ENCODE peak calls at places on chromosomes 11 and 22, in five cellular contexts. Z, D, C, B and L are unnamed samples.

GRCh38 chr11:69815973-69816372 is 3.2 kb downstream of the FGF3 start:
- DNase-seq in Z (no peak), D (no peak), C (no peak), B (no peak), L (no peak)

GRCh38 chr11:16775604-16776283 is 37.3 kb downstream of the C11orf58 start:
- DNase-seq in Z (no peak), D (no peak), C (no peak), B (no peak), L (peak; percentile 67)

GRCh38 chr11:7571640-7572000 is 57.8 kb downstream of the PPFIBP2 start:
- DNase-seq in Z (peak; percentile 58), D (no peak), C (peak; percentile 81), B (no peak), L (peak; percentile 88)

GRCh38 chr22:45844949-45845613 is 131.9 kb downstream of the WNT7B start:
- DNase-seq in Z (peak; percentile 18), D (no peak), C (no peak), B (no peak), L (no peak)

GRCh38 chr11:113389288-113389687 is 1.7 kb downstream of the ANKK1 start:
- DNase-seq in Z (no peak), D (no peak), C (no peak), B (no peak), L (no peak)

GRCh38 chr22:22855617-22856308 is 31.9 kb upstream of the IGLL5 start:
- DNase-seq in Z (no peak), D (no peak), C (no peak), B (no peak), L (no peak)

GRCh38 chr11:62394825-62395538 is 23.9 kb upstream of the SCGB1A1 start:
- DNase-seq in Z (peak; percentile 88), D (peak; percentile 24), C (peak; percentile 86), B (peak; percentile 59), L (peak; percentile 92)

GRCh38 chr11:43012606-43013005 is 299.2 kb upstream of the API5 start:
- DNase-seq in Z (no peak), D (no peak), C (no peak), B (no peak), L (no peak)

GRCh38 chr11:77088236-77089003 is 14.2 kb upstream of the OMP start:
- DNase-seq in Z (no peak), D (no peak), C (no peak), B (no peak), L (no peak)

GRCh38 chr11:405976-406795 is 8.6 kb downstream of the SIGIRR start:
- DNase-seq in Z (no peak), D (no peak), C (peak; percentile 62), B (no peak), L (no peak)

GRCh38 chr11:112759418-112759817 is 201.8 kb upstream of the NCAM1 start:
- DNase-seq in Z (no peak), D (no peak), C (no peak), B (no peak), L (no peak)

GRCh38 chr11:94276943-94277342 is 27.4 kb upstream of the IZUMO1R start:
- DNase-seq in Z (no peak), D (no peak), C (no peak), B (no peak), L (no peak)

GRCh38 chr11:121829159-121829643 is 286.8 kb downstream of the BLID start:
- DNase-seq in Z (peak; percentile 99), D (peak; percentile 12), C (no peak), B (peak; percentile 100), L (no peak)

GRCh38 chr11:15107730-15108515 is 6.8 kb upstream of the INSC start:
- DNase-seq in Z (peak; percentile 19), D (no peak), C (no peak), B (no peak), L (peak; percentile 32)

GRCh38 chr11:80388133-80388532 is 947.3 kb upstream of the TENM4 start:
- DNase-seq in Z (no peak), D (no peak), C (no peak), B (no peak), L (no peak)

GRCh38 chr11:1866776-1867175 is 13.9 kb downstream of the LSP1 start:
- DNase-seq in Z (no peak), D (no peak), C (no peak), B (no peak), L (no peak)

GRCh38 chr11:34343153-34343552 is 14.7 kb downstream of the ABTB2 start:
- DNase-seq in Z (peak; percentile 91), D (no peak), C (no peak), B (peak; percentile 71), L (no peak)

GRCh38 chr11:116610190-116610589 is 162.6 kb downstream of the BUD13 start:
- DNase-seq in Z (no peak), D (no peak), C (no peak), B (no peak), L (peak; percentile 77)

GRCh38 chr22:20740222-20740951 is 33.5 kb upstream of the SERPIND1 start:
- DNase-seq in Z (no peak), D (no peak), C (no peak), B (no peak), L (no peak)

GRCh38 chr11:35316161-35316560 is 103.2 kb downstream of the SLC1A2 start:
- DNase-seq in Z (peak; percentile 82), D (no peak), C (no peak), B (no peak), L (no peak)

GRCh38 chr22:46825145-46825544 is 62.7 kb downstream of the TBC1D22A start:
- DNase-seq in Z (no peak), D (no peak), C (no peak), B (no peak), L (no peak)

GRCh38 chr11:68384530-68385081 is 72.2 kb downstream of the LRP5 start:
- DNase-seq in Z (no peak), D (no peak), C (peak; percentile 13), B (no peak), L (no peak)

GRCh38 chr11:11347583-11347982 is 5.5 kb downstream of the CSNK2A3 start:
- DNase-seq in Z (no peak), D (no peak), C (peak; percentile 22), B (no peak), L (peak; percentile 49)

GRCh38 chr11:121578216-121579063 is 125.7 kb upstream of the SORL1-AS1 start:
- DNase-seq in Z (peak; percentile 10), D (no peak), C (no peak), B (no peak), L (no peak)

GRCh38 chr11:47955356-47955755 is 25.0 kb upstream of the PTPRJ start:
- DNase-seq in Z (no peak), D (no peak), C (no peak), B (no peak), L (no peak)

GRCh38 chr11:77107950-77108349 is 5.3 kb downstream of the OMP start:
- DNase-seq in Z (peak; percentile 92), D (peak; percentile 22), C (peak; percentile 65), B (peak; percentile 62), L (no peak)

GRCh38 chr11:58254936-58255335 is 13.1 kb downstream of the OR10W1 start:
- DNase-seq in Z (no peak), D (no peak), C (no peak), B (no peak), L (no peak)

GRCh38 chr11:62553839-62554361 is 7.3 kb upstream of the AHNAK start:
- DNase-seq in Z (peak; percentile 89), D (no peak), C (no peak), B (peak; percentile 52), L (no peak)

GRCh38 chr11:40401132-40401853 is 1058.2 kb downstream of the LRRC4C start:
- DNase-seq in Z (no peak), D (no peak), C (no peak), B (no peak), L (no peak)

GRCh38 chr11:130241697-130242096 is 73.0 kb downstream of the ZBTB44 start:
- DNase-seq in Z (no peak), D (no peak), C (no peak), B (no peak), L (no peak)

GRCh38 chr11:1728931-1729691 is 21.3 kb downstream of the IFITM10 start:
- DNase-seq in Z (no peak), D (no peak), C (no peak), B (no peak), L (no peak)

GRCh38 chr11:107591446-107592236 is 694 bp downstream of the ELMOD1 start:
- DNase-seq in Z (peak; percentile 21), D (no peak), C (no peak), B (no peak), L (no peak)

GRCh38 chr11:20770421-20770935 is 101.1 kb downstream of the NELL1 start:
- DNase-seq in Z (no peak), D (no peak), C (no peak), B (no peak), L (no peak)

DNA sequence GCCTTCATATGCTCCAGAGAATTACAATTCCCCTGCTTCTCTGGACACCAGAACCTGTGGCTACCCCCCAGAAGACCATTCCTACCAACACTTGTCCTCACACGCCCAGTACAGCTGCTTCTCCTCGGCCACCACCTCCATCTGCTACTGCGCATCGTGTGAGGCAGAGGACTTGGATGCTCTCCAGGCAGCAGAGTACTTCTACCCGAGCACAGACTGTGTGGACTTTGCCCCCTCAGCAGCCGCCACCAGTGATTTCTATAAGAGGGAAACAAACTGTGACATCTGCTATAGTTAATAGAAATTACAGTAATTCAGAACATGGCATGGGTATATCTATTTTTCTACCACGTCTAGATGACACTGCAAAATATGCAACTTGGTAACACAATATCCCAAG is 9.8 kb downstream of the POU2AF3 start:
- DNase-seq in Z (no peak), D (no peak), C (no peak), B (no peak), L (no peak)
- TF ChIP-seq CTCF in Z (no peak), D (no peak), C (no peak), B (no peak), L (no peak)

GRCh38 chr11:8639655-8640054 is 42.8 kb downstream of the TRIM66 start:
- DNase-seq in Z (no peak), D (no peak), C (no peak), B (no peak), L (no peak)

GRCh38 chr11:8640305-8640932 is 42.0 kb downstream of the TRIM66 start:
- DNase-seq in Z (no peak), D (no peak), C (no peak), B (no peak), L (no peak)

GRCh38 chr11:8636127-8636526 is 42.1 kb upstream of the STK33 start:
- DNase-seq in Z (no peak), D (no peak), C (no peak), B (no peak), L (no peak)

GRCh38 chr11:8641332-8641731 is 41.1 kb downstream of the TRIM66 start:
- DNase-seq in Z (no peak), D (no peak), C (no peak), B (no peak), L (no peak)

DNA sequence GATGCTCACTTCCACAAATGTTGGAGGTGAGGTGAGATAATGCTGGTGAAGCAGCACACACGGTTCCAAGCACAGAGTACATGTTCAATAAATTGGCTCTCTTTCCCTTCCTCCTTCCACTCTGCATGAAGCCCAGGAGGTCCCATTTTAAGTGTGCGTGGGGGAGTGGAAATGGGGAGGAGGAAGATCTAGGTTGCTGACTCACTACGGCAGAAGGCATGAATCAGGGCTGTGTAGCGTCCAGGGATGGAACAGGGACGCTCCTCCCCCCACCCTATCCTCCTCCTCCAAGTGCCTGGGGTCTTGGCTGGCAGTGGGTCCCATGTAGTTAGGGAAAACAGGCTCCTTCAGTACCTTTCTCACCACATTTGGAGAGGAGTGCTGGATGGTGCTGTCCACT is 44.2 kb downstream of the TRIM66 start:
- DNase-seq in Z (peak; percentile 27), D (no peak), C (no peak), B (no peak), L (no peak)
- TF ChIP-seq CTCF in Z (no peak), D (no peak), C (no peak), B (no peak), L (no peak)

GRCh38 chr22:37283393-37283937 is 1.2 kb downstream of the CYTH4 start:
- DNase-seq in Z (no peak), D (no peak), C (no peak), B (no peak), L (no peak)
- TF ChIP-seq CTCF in Z (peak; percentile 30), D (no peak), C (no peak), B (peak; percentile 34), L (no peak)

GRCh38 chr11:134332189-134332631 is 422 bp downstream of the GLB1L2 start:
- DNase-seq in Z (no peak), D (no peak), C (no peak), B (no peak), L (no peak)
- TF ChIP-seq CTCF in Z (no peak), D (no peak), C (no peak), B (no peak), L (no peak)